ENCODE peak calls at places on chromosome 22, in five cellular contexts. N is CD4-positive, CD25-positive, alpha-beta regulatory T cell; E is BJ; G is heart right ventricle; P is lower lobe of right lung. Z is an unnamed sample.

GRCh38 chr22:35784633-35785032 is 67.0 kb downstream of the APOL5 start:
- DNase-seq in N (no peak), P (no peak), E (no peak), G (no peak), Z (no peak)

GRCh38 chr22:41028841-41029240 is 63.6 kb upstream of the EP300 start:
- DNase-seq in N (no peak), P (no peak), E (peak), G (no peak), Z (peak)

GRCh38 chr22:41288245-41288946 is 2.4 kb upstream of the RANGAP1 start:
- DNase-seq in E (no peak), N (no peak), G (peak), P (no peak), Z (peak)

GRCh38 chr22:28497188-28497587 is 182.5 kb downstream of the TTC28 start:
- DNase-seq in P (no peak), E (no peak), G (no peak), N (no peak), Z (no peak)

GRCh38 chr22:32482708-32483107 is 8.1 kb downstream of the FBXO7 start:
- DNase-seq in G (no peak), E (no peak), P (no peak), N (no peak), Z (no peak)

GRCh38 chr22:17772963-17773605 is 1.2 kb downstream of the BID start:
- DNase-seq in N (no peak), P (no peak), E (no peak), G (no peak), Z (no peak)

GRCh38 chr22:50270302-50271010 is at the start of gene MAPK11:
- DNase-seq in G (peak), E (no peak), N (peak), P (peak), Z (no peak)

GRCh38 chr22:50329236-50329635 is 2.4 kb upstream of the DENND6B start:
- DNase-seq in P (no peak), G (no peak), N (no peak), E (no peak), Z (peak)

GRCh38 chr22:36998620-36999351 is 20.5 kb downstream of the TST start:
- DNase-seq in N (no peak), G (no peak), E (no peak), P (no peak), Z (no peak)

GRCh38 chr22:36397081-36397766 is 9.5 kb upstream of the MYH9 start:
- DNase-seq in P (peak), N (no peak), E (no peak), G (no peak), Z (no peak)

GRCh38 chr22:36816635-36817428 is at the start of gene PVALB:
- DNase-seq in E (no peak), N (no peak), G (no peak), P (peak), Z (no peak)

GRCh38 chr22:21443057-21443734 is 24.0 kb upstream of the TMEM191C start:
- DNase-seq in G (peak), P (peak), E (no peak), N (no peak), Z (no peak)

GRCh38 chr22:30078320-30079311 is 1.6 kb upstream of the HORMAD2 start:
- DNase-seq in G (no peak), P (peak), N (peak), E (no peak), Z (no peak)

GRCh38 chr22:44638966-44639739 is 62.9 kb upstream of the PRR5 start:
- DNase-seq in P (peak), E (peak), N (no peak), G (no peak), Z (no peak)

GRCh38 chr22:20531404-20532181 is 24.2 kb downstream of the MED15 start:
- DNase-seq in N (no peak), E (no peak), G (peak), P (peak), Z (no peak)

GRCh38 chr22:49959782-49960158 is 802 bp upstream of the PIM3 start:
- DNase-seq in P (no peak), G (no peak), N (no peak), E (no peak), Z (no peak)

GRCh38 chr22:44574057-44574456 is 76.0 kb upstream of the RTL6 start:
- DNase-seq in E (peak), N (no peak), G (no peak), P (no peak), Z (peak)

GRCh38 chr22:30371981-30372380 is 15.2 kb downstream of the CCDC157 start:
- DNase-seq in P (no peak), E (no peak), N (no peak), G (no peak), Z (no peak)

GRCh38 chr22:21025763-21026755 is 6.3 kb downstream of the SLC7A4 start:
- DNase-seq in G (no peak), N (no peak), P (no peak), E (no peak), Z (no peak)

GRCh38 chr22:37428649-37429586 is 1.6 kb upstream of the ELFN2 start:
- DNase-seq in G (no peak), N (peak), P (no peak), E (no peak), Z (no peak)

GRCh38 chr22:20111689-20112622 is 3.9 kb upstream of the RANBP1 start:
- DNase-seq in E (no peak), P (peak), N (no peak), G (no peak), Z (no peak)

GRCh38 chr22:35642305-35642741 is 5.9 kb upstream of the APOL6 start:
- DNase-seq in N (no peak), E (no peak), G (no peak), P (no peak), Z (no peak)

GRCh38 chr22:48167238-48167637 is 1404.8 kb downstream of the TBC1D22A start:
- DNase-seq in G (no peak), E (no peak), P (no peak), N (no peak), Z (no peak)

GRCh38 chr22:30205281-30206115 is 41.1 kb downstream of the LIF start:
- DNase-seq in P (no peak), G (peak), E (peak), N (no peak), Z (peak)

GRCh38 chr22:44583076-44583760 is 85.2 kb upstream of the RTL6 start:
- DNase-seq in P (peak), E (no peak), N (no peak), G (no peak), Z (no peak)

GRCh38 chr22:30390974-30391691 is 3.9 kb upstream of the RNF215 start:
- DNase-seq in P (peak), N (peak), E (peak), G (peak), Z (peak)

GRCh38 chr22:22929381-22930221 is 42.0 kb downstream of the IGLL5 start:
- DNase-seq in N (no peak), P (no peak), G (no peak), E (no peak), Z (no peak)

GRCh38 chr22:48072777-48073176 is 1310.3 kb downstream of the TBC1D22A start:
- DNase-seq in G (no peak), N (no peak), P (no peak), E (no peak), Z (no peak)

GRCh38 chr22:49659924-49660315 is 167.8 kb downstream of the BRD1 start:
- DNase-seq in G (no peak), N (no peak), P (peak), E (no peak), Z (no peak)

GRCh38 chr22:34781676-34782075 is 284.3 kb upstream of the ISX start:
- DNase-seq in N (no peak), P (no peak), G (no peak), E (no peak), Z (no peak)

GRCh38 chr22:33891992-33892391 is 28.3 kb downstream of the LARGE1 start:
- DNase-seq in E (no peak), G (no peak), P (no peak), N (no peak), Z (no peak)

GRCh38 chr22:44371741-44372525 is 59.2 kb upstream of the SHISAL1 start:
- DNase-seq in P (peak), E (no peak), N (no peak), G (no peak), Z (no peak)

DNA sequence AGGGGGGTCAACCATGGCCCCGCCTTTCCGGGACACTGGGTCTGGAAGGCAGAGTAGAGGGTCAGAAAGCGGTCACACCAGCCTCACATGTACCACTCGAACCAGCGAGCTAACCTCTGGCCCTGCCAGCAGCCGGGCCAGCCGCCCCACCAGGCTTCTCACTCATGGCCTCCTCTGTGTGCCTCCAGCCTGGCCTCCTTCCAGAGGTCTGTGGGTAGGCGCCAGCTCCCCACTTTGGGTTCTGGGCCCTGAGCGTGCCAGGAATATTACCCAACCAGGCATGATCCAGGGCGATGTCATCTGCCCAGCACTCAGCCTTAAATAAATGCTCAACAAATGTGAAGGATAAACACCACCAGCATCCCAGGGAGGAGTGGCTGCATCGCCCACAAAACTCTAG is 5.8 kb downstream of the SCUBE1 start:
- DNase-seq in P (no peak), N (no peak), E (no peak), G (no peak), Z (no peak)
- H3K4me3 ChIP-seq in P (no peak), N (no peak), E (no peak), G (no peak), Z (no peak)

GRCh38 chr22:26685601-26686000 is 28.2 kb downstream of the MIAT start:
- DNase-seq in E (no peak), P (no peak), N (no peak), G (no peak), Z (no peak)
- H3K4me3 ChIP-seq in E (no peak), P (no peak), N (no peak), G (no peak), Z (no peak)

GRCh38 chr22:45887202-45888131 is 89.5 kb downstream of the WNT7B start:
- DNase-seq in P (peak), E (no peak), G (no peak), N (no peak), Z (no peak)
- H3K4me3 ChIP-seq in P (no peak), E (no peak), G (no peak), N (no peak), Z (no peak)

DNA sequence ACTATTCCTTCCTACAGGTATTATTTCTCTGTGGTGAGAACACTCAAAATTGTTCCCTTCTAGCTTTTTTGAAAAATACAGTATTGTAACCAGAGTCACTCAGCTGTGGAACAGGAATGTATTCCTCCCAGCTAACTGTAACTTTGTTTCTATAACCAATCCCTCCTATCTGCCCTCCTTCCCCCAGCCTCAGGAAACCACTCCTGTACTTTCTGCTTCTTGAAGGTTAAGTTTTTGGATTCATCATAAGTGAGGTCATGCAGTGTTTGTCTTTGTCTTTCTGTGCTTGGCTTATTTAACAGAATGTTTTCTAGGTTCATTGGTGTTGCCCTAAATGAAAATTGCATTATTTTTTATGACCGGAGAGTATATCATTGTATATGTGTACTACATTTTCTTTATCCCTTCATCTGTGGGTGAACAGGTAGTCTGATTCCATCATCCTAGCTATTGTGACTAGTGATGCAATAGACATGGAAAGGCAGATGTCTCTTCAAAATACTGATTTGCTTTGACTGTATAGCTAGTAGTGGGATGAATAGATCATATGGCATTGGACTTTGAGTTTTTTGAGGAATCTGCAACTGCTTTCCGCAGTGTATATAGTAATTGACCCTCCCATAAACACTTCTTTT is 112.9 kb upstream of the GRK3 start:
- DNase-seq in E (no peak), N (no peak), P (no peak), G (no peak), Z (no peak)
- H3K4me3 ChIP-seq in E (no peak), N (peak), P (no peak), G (no peak), Z (no peak)

GRCh38 chr22:24270556-24271405 is at the start of gene SPECC1L:
- DNase-seq in N (peak), E (peak), P (peak), G (peak), Z (no peak)
- H3K4me3 ChIP-seq in N (peak), E (peak), P (peak), G (peak), Z (peak)

GRCh38 chr22:45832180-45832579 is 144.8 kb downstream of the WNT7B start:
- DNase-seq in E (no peak), N (no peak), P (no peak), G (no peak), Z (no peak)

GRCh38 chr22:45831394-45831793 is 145.6 kb downstream of the WNT7B start:
- DNase-seq in N (no peak), P (no peak), G (no peak), E (no peak), Z (no peak)

GRCh38 chr22:45834241-45834640 is 142.7 kb downstream of the WNT7B start:
- DNase-seq in E (no peak), P (no peak), G (no peak), N (no peak), Z (no peak)

GRCh38 chr22:45833613-45834012 is 143.3 kb downstream of the WNT7B start:
- DNase-seq in N (no peak), G (no peak), P (no peak), E (no peak), Z (no peak)

DNA sequence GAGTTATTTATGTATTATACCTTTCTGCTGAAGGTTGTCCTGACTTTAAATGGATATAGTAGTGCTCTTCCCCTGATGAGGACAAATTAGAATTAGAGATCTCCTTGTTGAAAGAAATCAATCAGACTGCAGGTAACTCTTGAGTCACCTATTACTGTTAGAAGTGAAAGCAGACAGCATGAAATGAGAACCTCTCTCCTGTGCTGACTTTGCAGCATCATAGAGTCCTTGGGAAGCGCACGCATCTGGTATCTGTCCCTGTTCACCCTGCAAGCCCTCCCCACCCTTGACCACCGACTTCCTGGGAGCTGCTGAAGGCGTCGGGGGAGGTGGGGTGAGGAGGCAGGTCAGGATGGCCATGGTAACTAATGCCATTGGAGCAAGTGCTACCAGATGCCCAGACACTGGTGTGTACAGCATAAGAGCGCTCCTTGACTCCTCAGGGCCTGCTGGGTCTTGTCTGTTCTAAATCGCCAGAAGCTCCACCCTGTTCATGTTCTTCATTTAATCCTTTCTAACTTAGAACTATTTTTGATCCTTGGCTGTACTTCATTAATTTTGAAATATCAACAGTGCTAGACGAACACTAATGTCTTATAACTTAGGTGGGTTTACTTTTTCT is 143.9 kb downstream of the WNT7B start:
- DNase-seq in P (no peak), E (no peak), N (no peak), G (no peak), Z (no peak)
- H3K4me3 ChIP-seq in P (no peak), E (no peak), N (no peak), G (no peak), Z (no peak)

GRCh38 chr22:42300286-42301071 is 30.0 kb upstream of the TCF20 start:
- DNase-seq in P (no peak), E (no peak), N (peak), G (no peak), Z (no peak)
- H3K4me3 ChIP-seq in P (peak), E (no peak), N (peak), G (peak), Z (no peak)

GRCh38 chr22:40010752-40011145 is 16.0 kb downstream of the FAM83F start:
- DNase-seq in G (no peak), N (no peak), E (no peak), P (no peak), Z (no peak)

GRCh38 chr22:40007826-40008710 is 13.3 kb downstream of the FAM83F start:
- DNase-seq in P (peak), G (no peak), N (no peak), E (no peak), Z (no peak)

GRCh38 chr22:40009231-40009769 is 14.5 kb downstream of the FAM83F start:
- DNase-seq in G (no peak), P (peak), N (no peak), E (no peak), Z (no peak)

GRCh38 chr22:40009953-40010751 is 15.4 kb downstream of the FAM83F start:
- DNase-seq in P (peak), G (no peak), N (peak), E (no peak), Z (no peak)

DNA sequence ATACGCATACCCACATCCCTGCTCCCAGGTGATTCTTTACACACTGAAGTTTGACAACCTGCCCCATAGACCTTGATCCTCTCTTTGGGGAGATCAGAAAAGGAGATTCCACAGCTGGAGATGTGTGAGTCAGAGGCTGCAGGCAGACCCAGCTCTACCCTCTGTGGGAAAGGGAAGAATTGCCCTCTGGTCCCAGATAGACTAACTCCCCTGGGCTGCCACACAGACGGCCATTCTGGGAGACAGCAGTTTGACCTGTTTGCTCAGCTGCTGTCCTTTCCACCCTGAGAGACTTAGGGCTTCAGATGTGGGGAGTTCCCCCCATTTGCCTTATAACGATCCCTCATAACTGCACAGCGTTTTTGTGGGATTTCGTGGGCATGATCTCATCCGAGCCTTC is 14.0 kb downstream of the FAM83F start:
- DNase-seq in P (no peak), G (no peak), N (no peak), E (no peak), Z (no peak)
- H3K4me3 ChIP-seq in P (no peak), G (no peak), N (no peak), E (no peak), Z (no peak)

GRCh38 chr22:38967451-38968450 is 10.3 kb downstream of the APOBEC3A start:
- DNase-seq in E (no peak), G (peak), N (no peak), P (peak), Z (no peak)

GRCh38 chr22:38965614-38966378 is 8.4 kb downstream of the APOBEC3A start:
- DNase-seq in G (no peak), E (no peak), P (no peak), N (no peak), Z (no peak)

GRCh38 chr22:38968801-38969200 is 11.4 kb downstream of the APOBEC3A start:
- DNase-seq in P (no peak), E (no peak), G (no peak), N (no peak), Z (no peak)

GRCh38 chr22:38966379-38966700 is 8.9 kb downstream of the APOBEC3A start:
- DNase-seq in E (no peak), N (no peak), G (no peak), P (no peak), Z (no peak)

GRCh38 chr22:38966942-38967341 is 9.5 kb downstream of the APOBEC3A start:
- DNase-seq in P (no peak), E (no peak), G (no peak), N (no peak), Z (no peak)
- H3K4me3 ChIP-seq in P (no peak), E (no peak), G (no peak), N (no peak), Z (no peak)

DNA sequence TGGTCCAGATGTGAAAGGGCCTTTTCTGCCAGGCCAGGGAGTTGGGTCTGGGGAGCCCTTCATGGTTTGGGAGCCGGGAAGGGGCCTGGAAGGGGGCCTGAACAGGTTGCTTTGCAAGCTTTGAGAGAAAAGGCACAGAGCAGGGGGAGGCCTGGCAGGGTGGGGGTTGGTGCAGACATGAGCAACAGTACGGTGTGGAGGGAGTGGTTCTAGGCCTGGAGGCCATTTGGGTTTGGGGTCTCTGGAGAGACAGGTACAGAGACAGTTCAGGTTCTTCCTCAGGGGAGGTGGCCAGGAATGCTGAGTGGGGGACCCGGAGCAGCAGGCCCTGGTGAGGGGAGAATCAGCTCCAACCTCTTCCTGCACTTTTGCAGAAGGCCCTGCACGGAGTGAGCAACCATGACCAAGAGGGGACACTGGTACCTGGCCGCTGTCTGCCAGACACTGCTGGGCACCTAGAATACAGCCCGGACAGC is 1.4 kb downstream of the KDELR3 start:
- DNase-seq in N (no peak), G (no peak), E (no peak), P (peak), Z (no peak)
- H3K4me3 ChIP-seq in N (no peak), G (peak), E (peak), P (no peak), Z (no peak)

Z was measured in epithelial cell of proximal tubule.